ENCODE peak calls at places on chromosomes 11 and 22, in six cellular contexts. One of them, this sample, is unnamed.

GRCh38 chr22:24107668-24108067 is 73.6 kb upstream of the SUSD2 start:
- DNase-seq in upper lobe of right lung: no peak
- DNase-seq in right atrium auricular region: peak
- DNase-seq in sigmoid colon: peak
- DNase-seq in psoas muscle: peak
- DNase-seq in pancreas: peak
- DNase-seq in this sample: no peak

GRCh38 chr22:22871536-22872278 is 15.9 kb upstream of the IGLL5 start:
- DNase-seq in psoas muscle: no peak
- DNase-seq in pancreas: no peak
- DNase-seq in upper lobe of right lung: no peak
- DNase-seq in sigmoid colon: no peak
- DNase-seq in right atrium auricular region: peak
- DNase-seq in this sample: no peak

GRCh38 chr22:22752556-22753477 is 108.4 kb downstream of the GGTLC2 start:
- DNase-seq in right atrium auricular region: peak
- DNase-seq in pancreas: peak
- DNase-seq in psoas muscle: peak
- DNase-seq in upper lobe of right lung: no peak
- DNase-seq in sigmoid colon: no peak
- DNase-seq in this sample: peak

GRCh38 chr22:49936018-49936972 is 17.9 kb downstream of the CRELD2 start:
- DNase-seq in pancreas: peak
- DNase-seq in sigmoid colon: peak
- DNase-seq in upper lobe of right lung: peak
- DNase-seq in psoas muscle: peak
- DNase-seq in right atrium auricular region: peak
- DNase-seq in this sample: peak

GRCh38 chr22:39220897-39221850 is 23.6 kb downstream of the PDGFB start:
- DNase-seq in pancreas: no peak
- DNase-seq in right atrium auricular region: peak
- DNase-seq in psoas muscle: no peak
- DNase-seq in upper lobe of right lung: peak
- DNase-seq in sigmoid colon: peak
- DNase-seq in this sample: no peak

GRCh38 chr11:68002943-68003845 is 703 bp downstream of the UNC93B1 start:
- DNase-seq in right atrium auricular region: no peak
- DNase-seq in upper lobe of right lung: peak
- DNase-seq in sigmoid colon: no peak
- DNase-seq in pancreas: peak
- DNase-seq in psoas muscle: no peak
- DNase-seq in this sample: peak

GRCh38 chr11:120305286-120305685 is 19.8 kb upstream of the TLCD5 start:
- DNase-seq in pancreas: no peak
- DNase-seq in sigmoid colon: no peak
- DNase-seq in psoas muscle: no peak
- DNase-seq in upper lobe of right lung: no peak
- DNase-seq in right atrium auricular region: no peak
- DNase-seq in this sample: no peak

GRCh38 chr11:112132737-112133136 is 31.2 kb downstream of the IL18 start:
- DNase-seq in sigmoid colon: no peak
- DNase-seq in upper lobe of right lung: no peak
- DNase-seq in pancreas: no peak
- DNase-seq in right atrium auricular region: no peak
- DNase-seq in psoas muscle: no peak
- DNase-seq in this sample: no peak

GRCh38 chr22:17300926-17301325 is 68.3 kb upstream of the CECR2 start:
- DNase-seq in psoas muscle: no peak
- DNase-seq in right atrium auricular region: no peak
- DNase-seq in pancreas: peak
- DNase-seq in upper lobe of right lung: no peak
- DNase-seq in sigmoid colon: no peak
- DNase-seq in this sample: no peak

GRCh38 chr11:9760180-9760550 is 96.3 kb downstream of the SWAP70 start:
- DNase-seq in sigmoid colon: peak
- DNase-seq in right atrium auricular region: peak
- DNase-seq in psoas muscle: peak
- DNase-seq in pancreas: peak
- DNase-seq in upper lobe of right lung: peak
- DNase-seq in this sample: peak

GRCh38 chr22:39959640-39960447 is at the start of gene TMA7B:
- DNase-seq in upper lobe of right lung: no peak
- DNase-seq in sigmoid colon: no peak
- DNase-seq in psoas muscle: no peak
- DNase-seq in pancreas: no peak
- DNase-seq in right atrium auricular region: no peak
- DNase-seq in this sample: peak

GRCh38 chr11:117011541-117011908 is 86.7 kb downstream of the SIK3 start:
- DNase-seq in pancreas: no peak
- DNase-seq in upper lobe of right lung: no peak
- DNase-seq in sigmoid colon: no peak
- DNase-seq in right atrium auricular region: no peak
- DNase-seq in psoas muscle: no peak
- DNase-seq in this sample: no peak

GRCh38 chr11:114195981-114196731 is 100.0 kb upstream of the NNMT start:
- DNase-seq in pancreas: peak
- DNase-seq in psoas muscle: no peak
- DNase-seq in sigmoid colon: no peak
- DNase-seq in right atrium auricular region: no peak
- DNase-seq in upper lobe of right lung: no peak
- DNase-seq in this sample: no peak

GRCh38 chr11:115775846-115776245 is 271.6 kb upstream of the CADM1 start:
- DNase-seq in pancreas: no peak
- DNase-seq in sigmoid colon: no peak
- DNase-seq in right atrium auricular region: no peak
- DNase-seq in psoas muscle: no peak
- DNase-seq in upper lobe of right lung: no peak
- DNase-seq in this sample: no peak

GRCh38 chr11:128686745-128687177 is 7.1 kb upstream of the FLI1 start:
- DNase-seq in pancreas: no peak
- DNase-seq in upper lobe of right lung: peak
- DNase-seq in psoas muscle: peak
- DNase-seq in right atrium auricular region: no peak
- DNase-seq in sigmoid colon: peak
- DNase-seq in this sample: peak

GRCh38 chr11:34564406-34564805 is 50.8 kb upstream of the ELF5 start:
- DNase-seq in sigmoid colon: no peak
- DNase-seq in right atrium auricular region: no peak
- DNase-seq in pancreas: no peak
- DNase-seq in psoas muscle: no peak
- DNase-seq in upper lobe of right lung: no peak
- DNase-seq in this sample: no peak

GRCh38 chr11:10493041-10493663 is 38.1 kb downstream of the AMPD3 start:
- DNase-seq in upper lobe of right lung: no peak
- DNase-seq in pancreas: no peak
- DNase-seq in right atrium auricular region: peak
- DNase-seq in sigmoid colon: no peak
- DNase-seq in psoas muscle: no peak
- DNase-seq in this sample: peak

GRCh38 chr22:37169947-37170688 is 17.9 kb downstream of the C1QTNF6 start:
- DNase-seq in upper lobe of right lung: peak
- DNase-seq in right atrium auricular region: no peak
- DNase-seq in sigmoid colon: peak
- DNase-seq in psoas muscle: no peak
- DNase-seq in pancreas: no peak
- DNase-seq in this sample: peak

GRCh38 chr11:35529971-35530495 is 4.6 kb upstream of the PAMR1 start:
- DNase-seq in pancreas: peak
- DNase-seq in upper lobe of right lung: no peak
- DNase-seq in right atrium auricular region: no peak
- DNase-seq in psoas muscle: peak
- DNase-seq in sigmoid colon: peak
- DNase-seq in this sample: no peak

GRCh38 chr11:112310414-112310813 is 49.8 kb upstream of the PLET1 start:
- DNase-seq in upper lobe of right lung: no peak
- DNase-seq in pancreas: no peak
- DNase-seq in psoas muscle: no peak
- DNase-seq in sigmoid colon: no peak
- DNase-seq in right atrium auricular region: no peak
- DNase-seq in this sample: no peak

GRCh38 chr11:69437001-69437875 is 44.2 kb upstream of the LINC01488 start:
- DNase-seq in pancreas: peak
- DNase-seq in sigmoid colon: peak
- DNase-seq in right atrium auricular region: no peak
- DNase-seq in psoas muscle: no peak
- DNase-seq in upper lobe of right lung: peak
- DNase-seq in this sample: peak

GRCh38 chr22:37469416-37470086 is 16.6 kb downstream of the MFNG start:
- DNase-seq in upper lobe of right lung: no peak
- DNase-seq in sigmoid colon: no peak
- DNase-seq in pancreas: no peak
- DNase-seq in psoas muscle: no peak
- DNase-seq in right atrium auricular region: no peak
- DNase-seq in this sample: no peak

GRCh38 chr11:14906614-14907392 is 14.8 kb upstream of the CYP2R1 start:
- DNase-seq in sigmoid colon: no peak
- DNase-seq in upper lobe of right lung: no peak
- DNase-seq in psoas muscle: no peak
- DNase-seq in pancreas: peak
- DNase-seq in right atrium auricular region: no peak
- DNase-seq in this sample: no peak

GRCh38 chr11:87290304-87290922 is 252.7 kb downstream of the TMEM135 start:
- DNase-seq in sigmoid colon: no peak
- DNase-seq in psoas muscle: no peak
- DNase-seq in pancreas: no peak
- DNase-seq in right atrium auricular region: no peak
- DNase-seq in upper lobe of right lung: no peak
- DNase-seq in this sample: no peak

GRCh38 chr11:110077866-110078325 is 15.3 kb upstream of the ZC3H12C start:
- DNase-seq in right atrium auricular region: no peak
- DNase-seq in sigmoid colon: no peak
- DNase-seq in pancreas: no peak
- DNase-seq in psoas muscle: no peak
- DNase-seq in upper lobe of right lung: no peak
- DNase-seq in this sample: no peak

GRCh38 chr11:64801591-64802369 is 1.2 kb downstream of the MAP4K2 start:
- DNase-seq in psoas muscle: no peak
- DNase-seq in right atrium auricular region: no peak
- DNase-seq in upper lobe of right lung: no peak
- DNase-seq in sigmoid colon: peak
- DNase-seq in pancreas: no peak
- DNase-seq in this sample: no peak

GRCh38 chr22:24789516-24789915 is 15.0 kb upstream of the PIWIL3 start:
- DNase-seq in sigmoid colon: no peak
- DNase-seq in pancreas: no peak
- DNase-seq in upper lobe of right lung: no peak
- DNase-seq in right atrium auricular region: no peak
- DNase-seq in psoas muscle: no peak
- DNase-seq in this sample: no peak

GRCh38 chr11:8777907-8778767 is 95.5 kb downstream of the RPL27A start:
- DNase-seq in psoas muscle: peak
- DNase-seq in pancreas: no peak
- DNase-seq in sigmoid colon: peak
- DNase-seq in upper lobe of right lung: no peak
- DNase-seq in right atrium auricular region: peak
- DNase-seq in this sample: no peak

GRCh38 chr11:74870485-74870884 is 78.4 kb downstream of the XRRA1 start:
- DNase-seq in pancreas: no peak
- DNase-seq in upper lobe of right lung: no peak
- DNase-seq in sigmoid colon: no peak
- DNase-seq in right atrium auricular region: no peak
- DNase-seq in psoas muscle: no peak
- DNase-seq in this sample: no peak

GRCh38 chr22:23241562-23242472 is 61.5 kb downstream of the BCR start:
- DNase-seq in psoas muscle: no peak
- DNase-seq in upper lobe of right lung: no peak
- DNase-seq in sigmoid colon: no peak
- DNase-seq in pancreas: no peak
- DNase-seq in right atrium auricular region: no peak
- DNase-seq in this sample: no peak

GRCh38 chr22:42275970-42276369 is 5.5 kb upstream of the TCF20 start:
- DNase-seq in pancreas: no peak
- DNase-seq in upper lobe of right lung: no peak
- DNase-seq in right atrium auricular region: no peak
- DNase-seq in sigmoid colon: peak
- DNase-seq in psoas muscle: no peak
- DNase-seq in this sample: no peak

GRCh38 chr22:29780781-29781676 is 13.9 kb downstream of the UQCR10 start:
- DNase-seq in sigmoid colon: no peak
- DNase-seq in upper lobe of right lung: no peak
- DNase-seq in psoas muscle: no peak
- DNase-seq in right atrium auricular region: no peak
- DNase-seq in pancreas: no peak
- DNase-seq in this sample: no peak
- H3K4me3 ChIP-seq in sigmoid colon: no peak
- H3K4me3 ChIP-seq in upper lobe of right lung: no peak
- H3K4me3 ChIP-seq in psoas muscle: no peak
- H3K4me3 ChIP-seq in right atrium auricular region: no peak
- H3K4me3 ChIP-seq in pancreas: no peak
- H3K4me3 ChIP-seq in this sample: no peak

DNA sequence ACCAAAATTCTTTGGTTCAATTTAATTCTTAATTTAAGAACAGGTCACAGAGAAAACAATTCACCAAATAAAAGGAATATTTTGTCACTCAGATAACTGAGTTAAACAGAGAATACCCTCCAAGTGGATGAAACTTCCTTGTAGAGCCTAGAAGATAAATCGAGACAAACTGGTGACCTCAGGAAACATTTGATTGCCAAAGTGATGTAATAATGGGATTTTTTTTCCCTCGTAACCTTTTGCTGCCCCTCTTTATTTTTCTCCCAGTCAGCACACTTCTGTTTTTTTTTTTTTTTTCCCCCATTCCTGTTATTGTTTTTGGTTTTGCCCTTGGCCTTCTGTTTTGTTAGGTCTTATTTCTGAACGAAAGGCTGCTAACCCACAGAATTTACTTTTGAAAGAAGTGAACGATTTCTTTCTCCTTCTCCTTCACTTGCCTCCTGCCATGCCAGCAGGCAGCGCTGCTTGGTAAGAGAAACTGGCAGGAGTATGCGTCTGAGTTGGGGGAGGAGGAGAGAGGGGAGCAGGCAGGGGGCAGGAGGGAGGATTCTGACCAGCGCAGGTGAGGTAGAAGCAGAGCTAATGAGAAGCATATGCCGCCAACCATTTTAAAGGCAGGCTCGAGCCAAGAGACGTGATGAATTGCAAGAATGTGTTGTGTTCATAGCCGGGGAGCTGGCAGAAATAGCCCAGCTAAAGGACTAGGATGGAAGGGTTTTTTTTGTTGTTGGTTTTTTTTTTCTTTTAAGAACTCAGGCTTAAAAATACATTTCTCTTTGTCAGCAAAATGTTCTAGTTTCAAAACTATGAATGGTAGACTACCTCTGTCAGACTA is 121.9 kb upstream of the MTMR2 start:
- DNase-seq in upper lobe of right lung: no peak
- DNase-seq in right atrium auricular region: peak
- DNase-seq in pancreas: peak
- DNase-seq in psoas muscle: peak
- DNase-seq in sigmoid colon: peak
- DNase-seq in this sample: peak
- TF ChIP-seq CTCF in upper lobe of right lung: peak
- TF ChIP-seq CTCF in right atrium auricular region: peak
- TF ChIP-seq CTCF in pancreas: no peak
- TF ChIP-seq CTCF in psoas muscle: no peak
- TF ChIP-seq CTCF in sigmoid colon: no peak
- TF ChIP-seq CTCF in this sample: no peak

GRCh38 chr11:62001450-62002178 is 34.2 kb upstream of the FTH1 start:
- DNase-seq in upper lobe of right lung: peak
- DNase-seq in sigmoid colon: no peak
- DNase-seq in psoas muscle: no peak
- DNase-seq in right atrium auricular region: no peak
- DNase-seq in pancreas: peak
- DNase-seq in this sample: no peak
- H3K27ac ChIP-seq in upper lobe of right lung: no peak
- H3K27ac ChIP-seq in sigmoid colon: no peak
- H3K27ac ChIP-seq in psoas muscle: no peak
- H3K27ac ChIP-seq in right atrium auricular region: no peak
- H3K27ac ChIP-seq in pancreas: peak
- H3K27ac ChIP-seq in this sample: no peak

GRCh38 chr11:59559886-59560285 is 48.5 kb downstream of the OR4D9 start:
- DNase-seq in upper lobe of right lung: no peak
- DNase-seq in psoas muscle: no peak
- DNase-seq in right atrium auricular region: no peak
- DNase-seq in sigmoid colon: no peak
- DNase-seq in pancreas: no peak
- DNase-seq in this sample: no peak
- H3K4me3 ChIP-seq in upper lobe of right lung: peak
- H3K4me3 ChIP-seq in psoas muscle: peak
- H3K4me3 ChIP-seq in right atrium auricular region: peak
- H3K4me3 ChIP-seq in sigmoid colon: peak
- H3K4me3 ChIP-seq in pancreas: no peak
- H3K4me3 ChIP-seq in this sample: peak